ENCODE peak calls at places on chromosomes 1 and 21, in seven cellular contexts. I is activated T-cell treated with anti-CD3 and anti-CD28 coated beads, Interleukin-2, amount 50 U/mL, for 72 hours; G is H54; Q is Calu3; S is ovary; H is GM19239; K is AG10803. U is an unnamed sample.

GRCh38 chr1:215406927-215407326 is 160.2 kb upstream of the KCTD3 start:
- DNase-seq in S (no peak), I (no peak), Q (no peak), H (no peak), G (no peak), K (no peak), U (no peak)

GRCh38 chr21:20443558-20444155 is 554.6 kb upstream of the NCAM2 start:
- DNase-seq in G (no peak), S (no peak), H (no peak), Q (no peak), K (no peak), I (no peak), U (no peak)

GRCh38 chr1:25550683-25551310 is 7.4 kb downstream of the LDLRAP1 start:
- DNase-seq in H (no peak), I (no peak), K (no peak), Q (no peak), S (no peak), G (no peak), U (no peak)

GRCh38 chr21:45584786-45585185 is 42.5 kb upstream of the SLC19A1 start:
- DNase-seq in Q (no peak), S (no peak), G (no peak), K (no peak), I (no peak), H (no peak), U (no peak)

GRCh38 chr1:160070243-160071163 is 543 bp upstream of the KCNJ10 start:
- DNase-seq in S (peak), K (peak), G (no peak), Q (peak), I (peak), H (peak), U (peak)

GRCh38 chr1:111279144-111279543 is 11.5 kb upstream of the CHIA start:
- DNase-seq in G (no peak), K (no peak), S (no peak), Q (no peak), I (no peak), H (no peak), U (no peak)

GRCh38 chr1:203672354-203672753 is 45.7 kb downstream of the ATP2B4 start:
- DNase-seq in K (peak), H (no peak), I (no peak), Q (no peak), S (no peak), G (no peak), U (no peak)

GRCh38 chr1:202599669-202600431 is 110.4 kb downstream of the SYT2 start:
- DNase-seq in H (peak), I (peak), G (peak), K (peak), Q (peak), S (peak), U (peak)

GRCh38 chr1:30892251-30892650 is 16.3 kb downstream of the SDC3 start:
- DNase-seq in G (no peak), S (no peak), H (no peak), Q (no peak), K (no peak), I (no peak), U (no peak)

GRCh38 chr1:159821171-159821867 is 5.4 kb upstream of the SLAMF8 start:
- DNase-seq in Q (no peak), H (no peak), K (peak), G (no peak), I (no peak), S (no peak), U (no peak)

GRCh38 chr1:120133228-120133927 is 42.9 kb downstream of the SEC22B start:
- DNase-seq in I (no peak), Q (no peak), S (no peak), G (no peak), K (no peak), H (no peak), U (no peak)

GRCh38 chr21:33402011-33402979 is 918 bp upstream of the IFNGR2 start:
- DNase-seq in G (no peak), K (peak), I (no peak), Q (no peak), H (no peak), S (peak), U (no peak)

GRCh38 chr1:157965584-157965983 is 27.9 kb upstream of the KIRREL1 start:
- DNase-seq in H (no peak), G (no peak), S (no peak), I (no peak), Q (no peak), K (no peak), U (no peak)

GRCh38 chr1:10615336-10615735 is 140.6 kb downstream of the PEX14 start:
- DNase-seq in Q (no peak), I (no peak), H (no peak), S (no peak), K (no peak), G (no peak), U (no peak)

GRCh38 chr1:234573711-234574299 is 36.2 kb downstream of the IRF2BP2 start:
- DNase-seq in Q (no peak), H (no peak), K (peak), I (no peak), S (no peak), G (no peak), U (no peak)

GRCh38 chr21:35619184-35619583 is 441.1 kb downstream of the SETD4 start:
- DNase-seq in S (no peak), H (no peak), Q (no peak), I (no peak), K (peak), G (no peak), U (no peak)

GRCh38 chr1:61979729-61980128 is 214.9 kb upstream of the L1TD1 start:
- DNase-seq in S (no peak), H (no peak), Q (no peak), I (no peak), G (no peak), K (no peak), U (no peak)

GRCh38 chr1:156804572-156805243 is 11.9 kb downstream of the SH2D2A start:
- DNase-seq in K (peak), I (no peak), Q (no peak), H (no peak), S (no peak), G (no peak), U (no peak)

GRCh38 chr1:147534386-147534785 is 6.9 kb upstream of the BCL9 start:
- DNase-seq in S (no peak), I (no peak), Q (no peak), K (peak), H (no peak), G (no peak), U (no peak)

GRCh38 chr21:45448810-45449657 is 44.1 kb downstream of the COL18A1 start:
- DNase-seq in S (no peak), I (no peak), Q (no peak), H (no peak), K (no peak), G (no peak), U (no peak)

GRCh38 chr1:26021647-26022403 is at the start of gene EXTL1:
- DNase-seq in Q (no peak), I (no peak), G (no peak), H (no peak), S (peak), K (no peak), U (no peak)

GRCh38 chr1:5927506-5928370 is 64.5 kb downstream of the NPHP4 start:
- DNase-seq in K (no peak), H (no peak), S (no peak), Q (no peak), I (no peak), G (no peak), U (no peak)

GRCh38 chr21:28731700-28732321 is 260.9 kb downstream of the LTN1 start:
- DNase-seq in H (no peak), K (no peak), I (no peak), S (no peak), G (no peak), Q (no peak), U (no peak)

U was measured in amygdala.